ENCODE peak calls at places on chromosomes 16 and 17, in ten cellular contexts. A is CD4-positive, alpha-beta memory T cell; C is OCI-LY7; I is heart right ventricle; E is MM.1S; J is stomach; N is mucosa of descending colon; T is CD8-positive, alpha-beta T cell; H is PC-9; K is psoas muscle. G is an unnamed sample. For H3K4me1, the result is how much of the 10 kb centered on the place peaks cover.

GRCh38 chr17:73902416-73903181 is 258.4 kb upstream of the SDK2 start:
- DNase-seq in A (no peak), C (peak), I (peak), E (peak), J (no peak), N (no peak), T (no peak), H (no peak), K (no peak), G (no peak)

GRCh38 chr17:691423-691822 is 23.2 kb downstream of the VPS53 start:
- DNase-seq in A (no peak), C (no peak), I (no peak), E (no peak), J (no peak), N (no peak), T (no peak), H (peak), K (no peak), G (no peak)

GRCh38 chr16:64152010-64152767 is 969.7 kb downstream of the CDH11 start:
- DNase-seq in A (no peak), C (no peak), I (no peak), E (no peak), J (no peak), N (no peak), T (no peak), H (no peak), K (no peak), G (no peak)

GRCh38 chr17:44558349-44559287 is 1.3 kb downstream of the FZD2 start:
- DNase-seq in A (no peak), C (no peak), I (no peak), E (no peak), J (no peak), N (no peak), T (no peak), H (no peak), K (no peak), G (no peak)

GRCh38 chr16:27539120-27539519 is 10.6 kb downstream of the GTF3C1 start:
- DNase-seq in A (no peak), C (no peak), I (no peak), E (no peak), J (no peak), N (no peak), T (no peak), H (no peak), K (no peak), G (no peak)

GRCh38 chr17:64273006-64273405 is 9.9 kb upstream of the TEX2 start:
- DNase-seq in A (no peak), C (no peak), I (no peak), E (no peak), J (no peak), N (no peak), T (no peak), H (no peak), K (no peak), G (no peak)

GRCh38 chr16:89422527-89422904 is 67.8 kb downstream of the ANKRD11 start:
- DNase-seq in A (no peak), C (no peak), I (no peak), E (peak), J (no peak), N (peak), T (no peak), H (no peak), K (no peak), G (no peak)

GRCh38 chr16:15856901-15857778 is at the start of gene MYH11:
- DNase-seq in A (no peak), C (peak), I (peak), E (peak), J (no peak), N (no peak), T (no peak), H (no peak), K (no peak), G (no peak)

GRCh38 chr16:28989363-28989762 is 4.5 kb downstream of the LAT start:
- DNase-seq in A (no peak), C (no peak), I (no peak), E (no peak), J (no peak), N (peak), T (no peak), H (no peak), K (no peak), G (no peak)

GRCh38 chr16:67163164-67163902 is 1.2 kb upstream of the HSF4 start:
- DNase-seq in A (peak), C (no peak), I (peak), E (no peak), J (no peak), N (peak), T (peak), H (no peak), K (peak), G (no peak)

GRCh38 chr17:58245428-58246103 is 7.2 kb downstream of the LPO start:
- DNase-seq in A (no peak), C (no peak), I (no peak), E (no peak), J (no peak), N (no peak), T (no peak), H (no peak), K (no peak), G (no peak)

GRCh38 chr16:10859020-10859419 is 18.0 kb upstream of the CIITA start:
- DNase-seq in A (no peak), C (no peak), I (no peak), E (no peak), J (no peak), N (no peak), T (no peak), H (no peak), K (no peak), G (no peak)

GRCh38 chr17:8753976-8754440 is 4.3 kb downstream of the SPDYE4 start:
- DNase-seq in A (no peak), C (peak), I (no peak), E (peak), J (no peak), N (no peak), T (no peak), H (no peak), K (no peak), G (no peak)

GRCh38 chr17:80105762-80106161 is 4.4 kb downstream of the GAA start:
- DNase-seq in A (no peak), C (no peak), I (no peak), E (no peak), J (peak), N (peak), T (no peak), H (no peak), K (peak), G (no peak)

GRCh38 chr17:79630120-79630519 is 19.3 kb upstream of the RBFOX3 start:
- DNase-seq in A (no peak), C (no peak), I (no peak), E (no peak), J (peak), N (no peak), T (no peak), H (no peak), K (no peak), G (no peak)

GRCh38 chr16:14378684-14379467 is 251.2 kb downstream of the PARN start:
- DNase-seq in A (no peak), C (no peak), I (no peak), E (no peak), J (no peak), N (no peak), T (no peak), H (peak), K (no peak), G (no peak)

GRCh38 chr17:66837883-66838665 is 3.2 kb downstream of the CACNG5 start:
- DNase-seq in A (no peak), C (no peak), I (no peak), E (no peak), J (no peak), N (no peak), T (no peak), H (no peak), K (no peak), G (no peak)

GRCh38 chr17:40340880-40341807 is 23.4 kb downstream of the GJD3 start:
- DNase-seq in A (peak), C (peak), I (peak), E (no peak), J (peak), N (peak), T (peak), H (peak), K (peak), G (peak)

GRCh38 chr16:87333101-87333500 is 15.9 kb upstream of the C16orf95 start:
- DNase-seq in A (no peak), C (no peak), I (no peak), E (no peak), J (no peak), N (peak), T (no peak), H (no peak), K (no peak), G (no peak)

GRCh38 chr16:75102595-75102994 is 14.0 kb downstream of the LDHD start:
- DNase-seq in A (no peak), C (no peak), I (no peak), E (no peak), J (no peak), N (peak), T (no peak), H (no peak), K (no peak), G (no peak)

GRCh38 chr16:58200398-58200797 is 2.5 kb upstream of the CSNK2A2 start:
- DNase-seq in A (no peak), C (no peak), I (no peak), E (no peak), J (no peak), N (no peak), T (no peak), H (no peak), K (no peak), G (no peak)

GRCh38 chr16:66374176-66374575 is 7.7 kb downstream of the CDH5 start:
- DNase-seq in A (no peak), C (no peak), I (no peak), E (no peak), J (no peak), N (peak), T (no peak), H (no peak), K (no peak), G (no peak)

GRCh38 chr17:80724723-80725388 is 180.2 kb downstream of the RPTOR start:
- DNase-seq in A (no peak), C (no peak), I (no peak), E (no peak), J (no peak), N (no peak), T (no peak), H (no peak), K (peak), G (no peak)

DNA sequence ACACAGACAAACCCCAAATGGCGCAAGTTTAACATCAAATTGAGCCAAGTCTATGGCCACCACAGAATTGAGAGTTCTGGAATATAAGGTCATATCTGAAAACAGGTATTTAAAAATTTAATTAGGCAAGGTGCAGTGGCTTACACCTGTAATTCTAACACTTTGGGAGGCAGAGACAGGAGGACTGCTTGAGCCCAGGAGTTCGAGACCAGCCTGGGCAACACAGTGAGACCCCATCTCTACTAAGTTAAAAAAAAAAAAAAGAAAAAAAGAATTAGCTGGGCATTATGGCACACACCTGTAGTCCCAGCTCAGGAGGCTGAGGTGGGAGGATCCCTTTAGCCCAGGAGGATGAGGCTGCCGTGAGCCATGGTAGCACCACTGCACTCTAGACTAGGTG is 19.1 kb downstream of the NFE2L1 start:
- DNase-seq in A (no peak), C (no peak), I (no peak), E (no peak), J (no peak), N (no peak), T (no peak), H (no peak), K (no peak), G (no peak)
- H3K4me1 ChIP-seq in A (under half), C (under half), I (under half), E (under half), J (under half), N (under half), T (under half), H (under half), K (half or more), G (under half)

GRCh38 chr17:17820457-17821158 is 16.2 kb downstream of the SREBF1 start:
- DNase-seq in A (no peak), C (no peak), I (no peak), E (no peak), J (no peak), N (no peak), T (no peak), H (no peak), K (no peak), G (no peak)

GRCh38 chr17:17819111-17819510 is 17.7 kb downstream of the SREBF1 start:
- DNase-seq in A (no peak), C (no peak), I (no peak), E (no peak), J (no peak), N (no peak), T (no peak), H (no peak), K (no peak), G (no peak)

GRCh38 chr17:17820046-17820445 is 16.7 kb downstream of the SREBF1 start:
- DNase-seq in A (no peak), C (no peak), I (no peak), E (no peak), J (no peak), N (no peak), T (no peak), H (no peak), K (no peak), G (no peak)

GRCh38 chr17:17818088-17818526 is 18.7 kb downstream of the SREBF1 start:
- DNase-seq in A (no peak), C (peak), I (no peak), E (no peak), J (no peak), N (peak), T (no peak), H (no peak), K (no peak), G (no peak)

DNA sequence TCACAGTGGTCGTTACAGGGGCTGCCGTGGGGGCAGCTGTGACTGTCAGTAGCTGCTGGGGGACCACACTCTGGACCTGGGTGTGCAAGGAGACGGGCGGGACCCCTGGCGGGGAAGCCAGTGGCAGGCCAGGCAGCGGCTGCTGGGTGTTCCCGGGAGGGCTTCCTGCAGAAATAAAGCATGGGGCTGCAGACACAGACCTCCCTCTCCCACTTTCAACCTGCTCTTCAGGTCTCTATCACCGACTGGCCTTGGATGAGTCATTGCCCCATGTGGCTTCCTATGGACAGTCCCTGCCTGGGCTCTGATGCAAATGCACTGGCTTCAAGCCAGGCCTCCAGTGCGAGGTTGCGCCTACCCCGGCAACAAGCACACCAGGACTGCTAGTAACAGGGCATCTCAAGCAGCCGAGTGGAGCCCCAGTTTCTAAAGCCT is 17.2 kb downstream of the SREBF1 start:
- DNase-seq in A (no peak), C (no peak), I (peak), E (no peak), J (peak), N (peak), T (peak), H (peak), K (peak), G (peak)
- H3K4me1 ChIP-seq in A (half or more), C (under half), I (half or more), E (under half), J (half or more), N (half or more), T (half or more), H (half or more), K (half or more), G (under half)

GRCh38 chr16:31201511-31202401 is 804 bp downstream of the PYCARD start:
- DNase-seq in A (peak), C (peak), I (peak), E (peak), J (peak), N (peak), T (peak), H (no peak), K (peak), G (peak)

GRCh38 chr16:31200821-31201510 is 1.6 kb downstream of the PYCARD start:
- DNase-seq in A (peak), C (peak), I (no peak), E (no peak), J (no peak), N (no peak), T (peak), H (peak), K (no peak), G (peak)

GRCh38 chr16:31199430-31200041 is 3.0 kb downstream of the PYCARD start:
- DNase-seq in A (peak), C (no peak), I (no peak), E (no peak), J (no peak), N (no peak), T (no peak), H (no peak), K (no peak), G (no peak)

GRCh38 chr16:31196324-31197088 is 6.1 kb downstream of the PYCARD start:
- DNase-seq in A (no peak), C (no peak), I (no peak), E (no peak), J (no peak), N (no peak), T (no peak), H (no peak), K (no peak), G (no peak)

GRCh38 chr16:31198207-31198882 is 4.2 kb downstream of the PYCARD start:
- DNase-seq in A (no peak), C (no peak), I (no peak), E (no peak), J (no peak), N (no peak), T (no peak), H (no peak), K (no peak), G (no peak)
- H3K4me1 ChIP-seq in A (under half), C (under half), I (under half), E (under half), J (under half), N (under half), T (under half), H (under half), K (under half), G (under half)

DNA sequence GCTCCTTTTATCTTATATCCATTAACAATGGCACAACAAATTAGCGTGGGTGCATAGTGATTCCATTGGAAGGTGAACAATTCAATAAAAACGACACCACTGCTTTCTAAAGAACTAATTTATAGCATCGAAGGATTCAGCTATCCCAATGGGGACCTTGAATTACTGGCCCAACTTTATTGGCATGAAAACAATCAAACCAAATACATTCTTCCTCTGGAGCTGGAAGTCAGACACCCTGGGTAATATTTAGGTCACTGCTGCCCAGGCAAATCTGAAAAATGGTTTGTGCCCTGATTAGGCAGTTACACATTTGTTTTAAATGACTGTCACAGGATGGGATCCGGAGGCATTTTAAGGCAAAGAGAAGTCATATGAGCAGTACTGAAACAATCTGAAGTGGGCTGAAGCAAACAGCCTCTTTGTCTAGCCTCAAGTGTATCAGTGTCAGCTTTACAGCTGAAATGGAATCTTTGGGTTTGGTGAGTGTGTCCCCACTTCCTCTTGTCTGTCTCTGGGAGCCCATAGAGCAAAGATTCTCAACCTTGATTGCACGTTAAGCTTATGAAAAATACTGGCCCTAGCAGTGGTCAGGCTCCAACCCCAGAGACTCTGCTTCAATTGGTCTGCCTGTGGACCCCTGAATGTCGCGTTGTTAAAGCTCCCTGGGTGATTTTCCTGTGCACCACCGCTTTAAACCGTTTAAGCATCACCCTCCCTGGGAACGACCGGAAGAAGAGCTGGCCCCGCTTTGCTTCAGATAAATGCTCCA is 30.3 kb downstream of the CDK5R1 start:
- DNase-seq in A (no peak), C (no peak), I (no peak), E (no peak), J (no peak), N (no peak), T (no peak), H (no peak), K (no peak), G (no peak)
- H3K4me1 ChIP-seq in A (half or more), C (under half), I (under half), E (under half), J (under half), N (under half), T (half or more), H (under half), K (under half), G (under half)

GRCh38 chr17:41416478-41416877 is 7.9 kb downstream of the KRT37 start:
- DNase-seq in A (no peak), C (no peak), I (no peak), E (no peak), J (no peak), N (no peak), T (no peak), H (no peak), K (no peak), G (no peak)
- H3K4me1 ChIP-seq in A (under half), C (under half), I (under half), E (under half), J (under half), N (under half), T (under half), H (half or more), K (under half), G (under half)